ENCODE peak calls at places on chromosomes 2 and 18, in six cellular contexts. B is neuronal stem cell, J is mesenchymal stem cell, W is H1, X is trophoblast cell, M is H9. P is an unnamed sample.

GRCh38 chr2:190277234-190278112 is 42.2 kb downstream of the HIBCH start:
- DNase-seq in J (peak), X (no peak), B (peak), W (no peak), M (no peak), P (peak)

GRCh38 chr2:238975408-238975807 is 127.5 kb downstream of the TWIST2 start:
- DNase-seq in X (no peak), J (no peak), B (no peak), W (no peak), M (no peak), P (no peak)

GRCh38 chr2:10048501-10049171 is 5.3 kb downstream of the KLF11 start:
- DNase-seq in B (no peak), W (no peak), J (peak), X (no peak), M (no peak), P (peak)

GRCh38 chr2:173033080-173033479 is 42.6 kb upstream of the MAP3K20 start:
- DNase-seq in M (no peak), W (no peak), X (no peak), J (no peak), B (no peak), P (peak)

GRCh38 chr2:75592028-75592427 is 31.3 kb upstream of the EVA1A start:
- DNase-seq in X (peak), M (no peak), J (peak), B (no peak), W (no peak), P (peak)

GRCh38 chr2:39516347-39517101 is 79.4 kb upstream of the MAP4K3 start:
- DNase-seq in W (peak), M (peak), X (no peak), B (no peak), J (peak), P (peak)

GRCh38 chr18:76988827-76989646 is 143.5 kb downstream of the MBP start:
- DNase-seq in W (peak), B (no peak), M (no peak), J (no peak), X (no peak), P (no peak)

GRCh38 chr2:147098946-147099345 is 745.9 kb upstream of the ACVR2A start:
- DNase-seq in J (no peak), W (no peak), B (no peak), M (no peak), X (no peak), P (no peak)

GRCh38 chr2:145652992-145653545 is 1133.2 kb upstream of the ZEB2 start:
- DNase-seq in M (no peak), J (peak), W (no peak), B (no peak), X (peak), P (peak)

GRCh38 chr18:35178260-35178659 is 62.6 kb upstream of the ZNF397 start:
- DNase-seq in W (no peak), X (no peak), J (peak), M (no peak), B (no peak), P (peak)

GRCh38 chr18:27599202-27599829 is 414.2 kb upstream of the CHST9 start:
- DNase-seq in M (peak), W (peak), X (peak), J (peak), B (peak), P (peak)

GRCh38 chr18:48929951-48930713 is 20.6 kb downstream of the SMAD7 start:
- DNase-seq in X (no peak), M (no peak), B (no peak), W (no peak), J (peak), P (peak)

GRCh38 chr2:961786-962185 is 11.1 kb downstream of the SNTG2 start:
- DNase-seq in M (no peak), J (no peak), B (no peak), W (no peak), X (no peak), P (no peak)

GRCh38 chr2:86350751-86351150 is 13.3 kb upstream of the REEP1 start:
- DNase-seq in X (peak), W (no peak), M (no peak), J (no peak), B (no peak), P (no peak)

GRCh38 chr2:239146011-239146641 is 254.7 kb downstream of the HDAC4 start:
- DNase-seq in B (no peak), W (no peak), J (no peak), M (no peak), X (no peak), P (no peak)

GRCh38 chr2:198757069-198757468 is 700.7 kb downstream of the SATB2 start:
- DNase-seq in B (no peak), J (no peak), W (no peak), M (no peak), X (no peak), P (no peak)

GRCh38 chr2:142052220-142052863 is 78.5 kb downstream of the LRP1B start:
- DNase-seq in X (no peak), M (no peak), W (no peak), J (no peak), B (no peak), P (no peak)

GRCh38 chr2:46351388-46352141 is 54.4 kb downstream of the EPAS1 start:
- DNase-seq in M (peak), X (no peak), W (no peak), J (no peak), B (no peak), P (no peak)

GRCh38 chr2:11688222-11689069 is 18.5 kb upstream of the NTSR2 start:
- DNase-seq in W (peak), J (peak), X (peak), M (peak), B (peak), P (peak)

GRCh38 chr2:129885735-129886134 is 93.7 kb upstream of the RAB6C start:
- DNase-seq in M (peak), B (no peak), W (no peak), X (no peak), J (no peak), P (no peak)

DNA sequence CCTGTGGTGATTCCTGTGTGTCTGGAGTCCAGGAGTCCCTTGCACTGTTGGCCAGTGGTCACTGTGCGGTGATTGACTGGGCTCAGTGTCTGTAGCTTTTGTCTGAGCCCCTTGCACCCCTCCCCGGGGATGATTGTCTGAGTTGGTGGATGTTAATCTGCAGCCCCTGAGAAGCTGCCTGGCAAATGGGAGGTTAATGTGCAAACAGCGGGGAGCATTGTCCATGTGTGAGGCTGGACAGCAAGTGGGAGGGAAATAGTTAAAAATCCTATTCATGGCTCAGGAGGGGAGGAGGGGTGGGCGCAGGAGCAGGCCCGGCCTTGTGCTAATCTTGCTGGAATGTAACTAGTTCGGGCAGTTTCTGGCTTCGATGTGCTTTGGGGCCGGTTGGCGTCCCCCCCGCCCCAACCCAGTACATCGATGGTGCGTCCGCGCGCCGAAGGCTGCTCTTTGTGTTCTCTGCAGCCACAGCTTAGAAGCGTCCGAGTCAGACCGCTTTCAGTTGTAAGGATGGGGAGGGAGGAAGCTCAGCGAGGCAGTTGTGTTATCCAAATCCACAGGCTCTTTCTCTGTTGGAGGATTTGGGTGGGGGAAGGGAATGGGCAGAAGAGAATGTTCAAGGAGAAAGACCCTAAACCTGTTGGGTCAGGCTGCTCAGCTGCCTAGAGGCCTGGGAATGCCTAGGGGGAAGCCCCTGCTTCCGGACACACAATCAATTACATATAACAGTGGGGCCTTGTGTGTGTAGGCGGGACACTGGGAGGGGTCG is 71.8 kb downstream of the TGOLN2 start:
- DNase-seq in W (peak), X (no peak), J (peak), B (peak), M (peak), P (peak)
- H2AK5ac ChIP-seq in W (peak), X (peak), J (peak), B (peak), M (no peak), P (peak)

GRCh38 chr18:46366977-46367376 is 262.8 kb downstream of the HAUS1 start:
- DNase-seq in M (no peak), J (no peak), B (no peak), X (no peak), W (no peak), P (no peak)

GRCh38 chr18:46362533-46362932 is 258.3 kb downstream of the HAUS1 start:
- DNase-seq in B (no peak), J (no peak), W (no peak), M (no peak), X (no peak), P (no peak)

GRCh38 chr18:46369323-46369722 is 265.1 kb downstream of the HAUS1 start:
- DNase-seq in M (peak), B (no peak), W (no peak), X (no peak), J (no peak), P (no peak)

GRCh38 chr18:46364048-46364447 is 259.9 kb downstream of the HAUS1 start:
- DNase-seq in B (no peak), M (no peak), J (no peak), X (no peak), W (no peak), P (no peak)

GRCh38 chr18:46366211-46366610 is 262.0 kb downstream of the HAUS1 start:
- DNase-seq in B (no peak), J (no peak), X (no peak), W (no peak), M (no peak), P (no peak)
- H4K91ac ChIP-seq in B (no peak), J (no peak), X (no peak), W (no peak), M (no peak), P (no peak)

GRCh38 chr2:74482801-74483674 is at the start of the genes CCDC142 and TTC31:
- DNase-seq in J (peak), X (peak), W (peak), M (peak), B (peak), P (peak)

GRCh38 chr2:74481432-74481831 is 1.4 kb downstream of the CCDC142 start:
- DNase-seq in M (no peak), W (no peak), X (no peak), B (no peak), J (no peak), P (no peak)

GRCh38 chr2:74486141-74486540 is 3.3 kb downstream of the TTC31 start:
- DNase-seq in B (no peak), J (no peak), X (no peak), M (no peak), W (no peak), P (no peak)

DNA sequence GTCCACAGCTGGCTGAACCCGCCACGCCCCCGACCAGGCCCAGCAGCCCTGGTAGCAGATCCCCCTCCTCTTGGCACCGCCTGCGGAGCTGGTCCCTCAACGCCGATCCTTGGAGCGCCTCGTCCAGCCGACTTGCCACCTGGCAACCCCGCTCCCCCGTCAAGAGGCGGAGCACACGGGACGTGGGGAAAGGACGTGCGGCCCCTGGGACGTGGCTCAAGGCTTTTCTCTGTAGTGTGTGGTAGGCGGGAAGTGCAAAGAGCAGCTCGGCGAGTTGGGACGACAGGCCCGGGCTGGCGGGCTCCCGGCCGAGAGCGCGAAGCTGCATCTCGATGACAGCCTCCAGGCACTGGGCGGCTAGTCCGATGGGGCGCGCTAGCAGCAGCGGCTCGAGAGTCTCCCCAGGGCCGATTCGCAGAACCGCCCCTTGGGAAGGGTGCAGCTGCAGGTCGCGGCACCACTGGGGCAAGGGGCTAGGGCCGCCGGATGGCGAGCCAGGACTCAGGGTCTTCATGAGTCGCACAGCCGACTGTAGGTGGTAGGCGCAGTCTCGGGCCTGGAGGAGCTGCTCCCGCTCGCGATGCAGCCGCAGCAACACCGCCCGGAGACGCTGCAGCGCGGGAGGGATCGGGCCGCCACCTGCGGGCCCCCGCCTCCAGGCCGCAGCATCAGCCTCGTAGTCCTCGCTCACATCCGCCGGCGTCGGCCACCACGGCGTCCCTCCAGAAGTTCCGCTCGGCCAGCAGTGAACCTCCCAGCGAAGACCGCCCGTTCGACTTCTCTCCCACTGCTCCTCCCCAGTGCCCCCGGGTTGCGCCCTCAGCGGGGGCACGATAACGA is 617 bp downstream of the CCDC142 start:
- DNase-seq in M (no peak), X (peak), B (no peak), W (peak), J (peak), P (no peak)
- H2BK5ac ChIP-seq in M (no peak), X (no peak), B (peak), W (peak), J (no peak), P (peak)

GRCh38 chr2:152766908-152767307 is 48.5 kb downstream of the ARL6IP6 start:
- DNase-seq in M (no peak), X (no peak), B (no peak), W (no peak), J (peak), P (peak)

GRCh38 chr2:152759290-152760072 is 41.1 kb downstream of the ARL6IP6 start:
- DNase-seq in J (no peak), W (no peak), X (no peak), B (no peak), M (no peak), P (no peak)

GRCh38 chr2:152763651-152764050 is 45.2 kb downstream of the ARL6IP6 start:
- DNase-seq in X (no peak), J (no peak), M (no peak), W (no peak), B (no peak), P (no peak)

GRCh38 chr2:152762202-152762601 is 43.8 kb downstream of the ARL6IP6 start:
- DNase-seq in B (peak), M (no peak), W (no peak), X (peak), J (peak), P (peak)

GRCh38 chr2:152761171-152761570 is 42.8 kb downstream of the ARL6IP6 start:
- DNase-seq in X (no peak), B (no peak), J (peak), M (no peak), W (no peak), P (peak)
- H2AK5ac ChIP-seq in X (no peak), B (no peak), J (no peak), M (no peak), W (no peak), P (peak)

GRCh38 chr18:12637393-12637792 is 20.5 kb downstream of the SPIRE1 start:
- DNase-seq in W (no peak), M (no peak), B (no peak), X (no peak), J (peak), P (peak)

GRCh38 chr18:12628706-12629702 is 28.9 kb downstream of the SPIRE1 start:
- DNase-seq in B (no peak), X (no peak), J (peak), M (no peak), W (no peak), P (peak)

GRCh38 chr18:12630136-12630535 is 27.8 kb downstream of the SPIRE1 start:
- DNase-seq in B (no peak), X (no peak), J (peak), W (no peak), M (no peak), P (peak)

DNA sequence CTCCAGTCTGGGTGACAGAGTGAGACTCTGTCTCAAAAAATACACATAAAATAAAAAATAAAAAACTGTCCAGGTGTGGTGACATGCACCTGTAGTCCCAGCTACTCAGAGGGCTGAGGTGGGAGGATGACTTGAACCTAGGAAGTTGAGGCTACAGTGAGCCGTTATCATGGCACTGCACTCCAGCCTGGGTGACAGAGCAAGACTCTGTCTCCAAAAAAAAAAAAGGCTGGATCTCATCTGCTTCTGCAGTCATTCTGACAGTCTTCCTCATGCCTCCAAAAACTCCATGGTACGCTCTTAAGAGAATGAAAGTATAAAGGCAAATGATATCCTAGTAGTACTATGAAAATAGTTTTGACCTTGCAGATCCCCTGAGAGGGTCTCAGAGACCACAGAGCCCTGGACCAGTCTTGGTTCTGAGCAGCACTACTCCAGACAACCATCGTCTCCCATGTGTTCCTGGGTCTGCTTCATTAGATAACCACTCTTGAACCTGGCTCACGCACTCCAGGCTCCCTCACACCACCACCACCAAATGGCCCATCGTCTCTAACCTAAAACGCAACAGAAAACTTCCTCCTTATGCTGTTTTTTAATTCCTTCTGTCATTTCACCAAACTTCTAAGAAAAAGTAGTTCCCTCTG is 26.0 kb downstream of the SPIRE1 start:
- DNase-seq in B (no peak), X (no peak), J (no peak), M (no peak), W (no peak), P (no peak)
- H4K91ac ChIP-seq in B (no peak), X (no peak), J (no peak), M (no peak), W (no peak), P (no peak)

DNA sequence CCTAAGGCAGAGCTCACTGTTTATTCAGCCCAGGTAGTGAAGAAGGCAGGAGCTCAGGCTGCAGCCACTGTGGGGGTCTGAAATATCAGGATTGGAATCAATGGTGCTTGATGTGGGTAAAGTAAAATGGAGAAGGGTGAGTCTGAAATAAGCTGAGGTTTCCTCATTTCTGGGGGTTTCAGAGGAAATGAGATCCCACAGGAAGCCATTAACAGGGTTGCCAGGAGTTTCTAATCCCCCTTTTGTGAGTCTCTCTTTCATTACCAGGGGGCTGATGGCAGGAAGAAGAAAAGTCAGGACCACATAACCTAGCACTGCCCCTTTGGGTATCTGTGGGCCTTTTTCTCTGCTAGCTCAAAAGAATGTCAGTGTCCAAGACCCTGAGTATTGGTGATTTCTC is 55.9 kb downstream of the LBH start:
- DNase-seq in M (no peak), J (no peak), W (no peak), B (peak), X (no peak), P (no peak)
- H2BK5ac ChIP-seq in M (no peak), J (no peak), W (no peak), B (no peak), X (no peak), P (no peak)